ENCODE peak calls at places on chromosome 13, in six cellular contexts. T is IMR-90, F is tibial nerve, Z is uterus, H is Peyer's patch, C is upper lobe of left lung. A is an unnamed sample.

GRCh38 chr13:21328201-21328600 is 130.9 kb downstream of the ZDHHC20 start:
- DNase-seq in T (no peak), F (no peak), Z (no peak), H (no peak), C (no peak), A (no peak)

GRCh38 chr13:97976551-97977375 is 23.3 kb downstream of the IPO5 start:
- DNase-seq in T (no peak), F (no peak), Z (no peak), H (no peak), C (no peak), A (peak)

GRCh38 chr13:53198017-53198416 is 169.4 kb downstream of the OLFM4 start:
- DNase-seq in T (no peak), F (no peak), Z (no peak), H (no peak), C (no peak), A (no peak)

GRCh38 chr13:61039302-61039701 is 376.3 kb downstream of the PCDH20 start:
- DNase-seq in T (no peak), F (no peak), Z (no peak), H (no peak), C (no peak), A (no peak)

GRCh38 chr13:93029536-93029935 is 197.1 kb upstream of the GPC6 start:
- DNase-seq in T (peak), F (no peak), Z (no peak), H (no peak), C (no peak), A (no peak)

GRCh38 chr13:90448466-90449037 is 898.9 kb upstream of the MIR17HG start:
- DNase-seq in T (no peak), F (no peak), Z (no peak), H (no peak), C (no peak), A (no peak)

GRCh38 chr13:66624302-66624701 is 605.8 kb downstream of the PCDH9 start:
- DNase-seq in T (no peak), F (no peak), Z (no peak), H (no peak), C (no peak), A (no peak)

GRCh38 chr13:84130739-84131138 is 248.5 kb upstream of the SLITRK1 start:
- DNase-seq in T (no peak), F (no peak), Z (no peak), H (no peak), C (no peak), A (no peak)

GRCh38 chr13:72561791-72562190 is 165.6 kb downstream of the MZT1 start:
- DNase-seq in T (no peak), F (no peak), Z (no peak), H (no peak), C (no peak), A (no peak)

GRCh38 chr13:60433505-60433904 is 36.5 kb downstream of the TDRD3 start:
- DNase-seq in T (no peak), F (no peak), Z (no peak), H (no peak), C (no peak), A (no peak)

GRCh38 chr13:93270769-93271753 is 44.5 kb downstream of the GPC6 start:
- DNase-seq in T (peak), F (no peak), Z (no peak), H (no peak), C (no peak), A (no peak)

GRCh38 chr13:112067871-112068305 is 939 bp downstream of the SOX1 start:
- DNase-seq in T (no peak), F (no peak), Z (no peak), H (no peak), C (peak), A (no peak)

GRCh38 chr13:68185767-68186166 is 955.6 kb upstream of the PCDH9 start:
- DNase-seq in T (no peak), F (no peak), Z (no peak), H (no peak), C (no peak), A (no peak)

GRCh38 chr13:46756977-46757376 is 40.0 kb downstream of the ESD start:
- DNase-seq in T (peak), F (no peak), Z (no peak), H (no peak), C (no peak), A (no peak)

GRCh38 chr13:111338841-111339240 is 18.4 kb downstream of the TEX29 start:
- DNase-seq in T (no peak), F (no peak), Z (no peak), H (no peak), C (peak), A (no peak)

GRCh38 chr13:20118268-20119140 is 42.3 kb downstream of the GJA3 start:
- DNase-seq in T (no peak), F (no peak), Z (peak), H (peak), C (peak), A (peak)

GRCh38 chr13:41645313-41645712 is 188.0 kb downstream of the RGCC start:
- DNase-seq in T (peak), F (peak), Z (peak), H (peak), C (no peak), A (no peak)

GRCh38 chr13:67736646-67737420 is 506.7 kb upstream of the PCDH9 start:
- DNase-seq in T (peak), F (no peak), Z (no peak), H (no peak), C (no peak), A (no peak)

GRCh38 chr13:73901324-73902068 is 232.7 kb downstream of the KLF12 start:
- DNase-seq in T (no peak), F (no peak), Z (no peak), H (no peak), C (no peak), A (no peak)

GRCh38 chr13:46179576-46180368 is 2.2 kb downstream of the LCP1 start:
- DNase-seq in T (no peak), F (no peak), Z (no peak), H (peak), C (no peak), A (no peak)

GRCh38 chr13:71786815-71787214 is 80.2 kb downstream of the DACH1 start:
- DNase-seq in T (no peak), F (no peak), Z (no peak), H (no peak), C (no peak), A (no peak)

GRCh38 chr13:83333614-83334388 is 548.5 kb downstream of the SLITRK1 start:
- DNase-seq in T (no peak), F (no peak), Z (no peak), H (no peak), C (no peak), A (no peak)

GRCh38 chr13:50189450-50189849 is 174.2 kb downstream of the KCNRG start:
- DNase-seq in T (no peak), F (no peak), Z (no peak), H (no peak), C (no peak), A (no peak)

GRCh38 chr13:105219636-105220035 is 1315.8 kb downstream of the EFNB2 start:
- DNase-seq in T (peak), F (no peak), Z (no peak), H (no peak), C (no peak), A (no peak)

GRCh38 chr13:44760434-44760833 is 184.3 kb upstream of the TSC22D1 start:
- DNase-seq in T (no peak), F (no peak), Z (no peak), H (no peak), C (no peak), A (no peak)

GRCh38 chr13:45564108-45564507 is 51.4 kb downstream of the ERICH6B start:
- DNase-seq in T (peak), F (no peak), Z (no peak), H (no peak), C (no peak), A (no peak)

GRCh38 chr13:45718063-45718462 is 15.9 kb downstream of the CBY2 start:
- DNase-seq in T (peak), F (no peak), Z (no peak), H (no peak), C (no peak), A (no peak)

GRCh38 chr13:50589651-50590054 is 253.8 kb downstream of the DLEU7 start:
- DNase-seq in T (peak), F (no peak), Z (peak), H (no peak), C (no peak), A (no peak)

GRCh38 chr13:57878291-57878690 is 246.7 kb downstream of the PCDH17 start:
- DNase-seq in T (no peak), F (no peak), Z (no peak), H (no peak), C (no peak), A (no peak)

GRCh38 chr13:98450495-98451167 is 126.3 kb downstream of the STK24 start:
- DNase-seq in T (no peak), F (no peak), Z (no peak), H (no peak), C (no peak), A (no peak)

GRCh38 chr13:106373304-106373988 is 162.0 kb downstream of the EFNB2 start:
- DNase-seq in T (no peak), F (no peak), Z (no peak), H (no peak), C (no peak), A (no peak)

GRCh38 chr13:81609335-81609734 is 1268.4 kb upstream of the SPRY2 start:
- DNase-seq in T (no peak), F (no peak), Z (no peak), H (no peak), C (no peak), A (no peak)

GRCh38 chr13:87999791-88000190 is 328.6 kb downstream of the SLITRK5 start:
- DNase-seq in T (no peak), F (no peak), Z (no peak), H (no peak), C (no peak), A (no peak)

GRCh38 chr13:102922184-102922583 is 76.4 kb downstream of the ERCC5 start:
- DNase-seq in T (no peak), F (no peak), Z (no peak), H (no peak), C (no peak), A (no peak)

GRCh38 chr13:52782486-52783448 is 43.1 kb upstream of the CNMD start:
- DNase-seq in T (no peak), F (no peak), Z (no peak), H (no peak), C (no peak), A (no peak)

GRCh38 chr13:81760316-81760715 is 1419.4 kb upstream of the SPRY2 start:
- DNase-seq in T (no peak), F (no peak), Z (no peak), H (no peak), C (no peak), A (no peak)

GRCh38 chr13:68232351-68233130 is 1002.4 kb upstream of the PCDH9 start:
- DNase-seq in T (no peak), F (no peak), Z (no peak), H (no peak), C (no peak), A (no peak)

GRCh38 chr13:95298971-95299627 is 2.2 kb downstream of the ABCC4 start:
- DNase-seq in T (peak), F (no peak), Z (no peak), H (no peak), C (no peak), A (no peak)

GRCh38 chr13:95301947-95302386 is 716 bp upstream of the ABCC4 start:
- DNase-seq in T (no peak), F (no peak), Z (no peak), H (no peak), C (no peak), A (no peak)

GRCh38 chr13:95298169-95298940 is 2.9 kb downstream of the ABCC4 start:
- DNase-seq in T (no peak), F (no peak), Z (no peak), H (no peak), C (no peak), A (no peak)

GRCh38 chr13:95301135-95301946 is at the start of gene ABCC4:
- DNase-seq in T (peak), F (no peak), Z (peak), H (peak), C (peak), A (peak)

GRCh38 chr13:95300625-95301134 is 571 bp downstream of the ABCC4 start:
- DNase-seq in T (peak), F (no peak), Z (peak), H (peak), C (no peak), A (peak)
- TF ChIP-seq CTCF in T (peak), F (no peak), Z (no peak), H (peak), C (no peak), A (no peak)

GRCh38 chr13:80339841-80340642 is 884 bp downstream of the SPRY2 start:
- DNase-seq in T (peak), F (no peak), Z (peak), H (peak), C (peak), A (peak)

GRCh38 chr13:80340643-80341097 is 256 bp downstream of the SPRY2 start:
- DNase-seq in T (peak), F (no peak), Z (no peak), H (peak), C (no peak), A (no peak)

GRCh38 chr13:80337706-80338105 is 3.2 kb downstream of the SPRY2 start:
- DNase-seq in T (no peak), F (no peak), Z (no peak), H (no peak), C (no peak), A (no peak)

GRCh38 chr13:80339578-80339840 is 1.4 kb downstream of the SPRY2 start:
- DNase-seq in T (no peak), F (no peak), Z (no peak), H (no peak), C (no peak), A (no peak)

DNA sequence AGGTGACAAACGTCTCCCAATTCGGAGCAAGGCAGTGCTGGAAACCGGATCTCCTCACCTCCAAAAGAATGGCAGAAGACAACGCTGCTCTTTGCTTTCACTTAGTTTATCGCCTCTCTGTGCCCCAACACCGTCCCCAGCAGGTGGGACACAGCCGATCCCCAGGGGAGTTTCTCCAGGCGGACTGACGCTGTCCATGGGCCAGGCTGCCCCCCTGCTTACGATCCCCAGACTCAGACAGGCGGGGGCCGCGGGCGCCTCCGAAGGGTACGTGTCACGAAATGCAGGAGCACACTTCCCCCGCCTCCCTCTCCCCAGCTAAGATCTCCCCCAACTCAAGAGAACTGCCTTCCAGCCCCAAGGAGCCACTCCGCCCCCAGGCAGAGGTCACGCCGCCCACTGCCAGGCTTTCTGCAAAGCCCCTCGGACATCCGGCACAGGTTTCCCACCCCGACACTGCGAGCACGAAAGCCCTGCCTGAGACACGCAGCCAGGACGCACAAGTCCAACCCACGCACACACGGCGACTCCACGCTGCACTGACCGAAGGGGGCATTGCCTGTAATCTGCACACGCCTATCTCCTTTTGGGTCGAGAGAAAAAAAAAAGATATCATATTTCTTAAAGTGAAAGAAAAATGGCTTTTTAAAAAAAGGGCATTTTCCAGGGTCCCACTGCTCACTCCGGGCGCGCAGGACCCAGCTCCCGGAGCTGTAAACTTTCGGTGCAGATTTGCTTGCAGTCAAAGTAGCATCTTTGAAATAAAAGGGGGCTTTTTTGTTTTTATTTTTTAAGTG is 1.9 kb downstream of the SPRY2 start:
- DNase-seq in T (peak), F (peak), Z (peak), H (peak), C (peak), A (peak)
- TF ChIP-seq POLR2A in T (peak), F (peak), Z (peak), H (no peak), C (peak), A (no peak)

DNA sequence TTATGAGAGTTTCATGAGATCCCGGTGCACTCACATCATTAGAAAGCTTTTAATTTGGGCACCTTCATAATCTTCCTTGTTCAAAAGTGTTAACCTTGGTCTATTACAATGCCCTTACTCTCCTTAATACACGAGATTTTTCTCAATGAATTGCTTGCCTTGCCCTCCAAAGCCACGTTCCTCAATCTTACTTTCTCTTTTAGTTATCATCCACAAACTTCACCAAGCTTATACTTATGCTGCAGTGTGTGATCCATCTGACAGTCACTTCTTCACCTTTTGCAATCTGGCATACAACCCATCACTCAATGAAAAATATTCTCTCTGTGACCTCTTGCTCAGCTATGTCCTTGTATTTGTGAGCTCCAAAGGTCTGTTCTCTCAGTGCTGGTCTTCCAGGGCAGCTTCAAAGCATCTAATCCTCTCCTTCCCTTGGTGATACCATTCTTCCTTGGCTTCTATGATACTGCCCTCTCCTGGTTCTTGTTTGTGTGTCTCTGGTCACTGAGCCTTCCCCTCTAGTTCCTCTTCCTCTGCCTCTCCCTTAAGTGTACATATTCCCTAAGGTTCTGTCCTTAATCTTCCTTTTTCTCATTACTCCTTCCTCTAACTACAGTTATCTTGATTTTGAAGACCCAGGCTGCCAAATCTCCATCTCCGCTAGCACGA is 202.2 kb upstream of the STARD13 start:
- DNase-seq in T (peak), F (no peak), Z (peak), H (no peak), C (no peak), A (no peak)
- TF ChIP-seq CTCF in T (peak), F (peak), Z (peak), H (peak), C (peak), A (no peak)

GRCh38 chr13:100090861-100091260 is 2.0 kb downstream of the PCCA start:
- DNase-seq in T (no peak), F (no peak), Z (no peak), H (no peak), C (no peak), A (no peak)

GRCh38 chr13:100088282-100088647 is 628 bp upstream of the PCCA start:
- DNase-seq in T (no peak), F (no peak), Z (no peak), H (no peak), C (no peak), A (peak)

GRCh38 chr13:100089633-100090032 is 740 bp downstream of the PCCA start:
- DNase-seq in T (peak), F (no peak), Z (no peak), H (no peak), C (no peak), A (no peak)

DNA sequence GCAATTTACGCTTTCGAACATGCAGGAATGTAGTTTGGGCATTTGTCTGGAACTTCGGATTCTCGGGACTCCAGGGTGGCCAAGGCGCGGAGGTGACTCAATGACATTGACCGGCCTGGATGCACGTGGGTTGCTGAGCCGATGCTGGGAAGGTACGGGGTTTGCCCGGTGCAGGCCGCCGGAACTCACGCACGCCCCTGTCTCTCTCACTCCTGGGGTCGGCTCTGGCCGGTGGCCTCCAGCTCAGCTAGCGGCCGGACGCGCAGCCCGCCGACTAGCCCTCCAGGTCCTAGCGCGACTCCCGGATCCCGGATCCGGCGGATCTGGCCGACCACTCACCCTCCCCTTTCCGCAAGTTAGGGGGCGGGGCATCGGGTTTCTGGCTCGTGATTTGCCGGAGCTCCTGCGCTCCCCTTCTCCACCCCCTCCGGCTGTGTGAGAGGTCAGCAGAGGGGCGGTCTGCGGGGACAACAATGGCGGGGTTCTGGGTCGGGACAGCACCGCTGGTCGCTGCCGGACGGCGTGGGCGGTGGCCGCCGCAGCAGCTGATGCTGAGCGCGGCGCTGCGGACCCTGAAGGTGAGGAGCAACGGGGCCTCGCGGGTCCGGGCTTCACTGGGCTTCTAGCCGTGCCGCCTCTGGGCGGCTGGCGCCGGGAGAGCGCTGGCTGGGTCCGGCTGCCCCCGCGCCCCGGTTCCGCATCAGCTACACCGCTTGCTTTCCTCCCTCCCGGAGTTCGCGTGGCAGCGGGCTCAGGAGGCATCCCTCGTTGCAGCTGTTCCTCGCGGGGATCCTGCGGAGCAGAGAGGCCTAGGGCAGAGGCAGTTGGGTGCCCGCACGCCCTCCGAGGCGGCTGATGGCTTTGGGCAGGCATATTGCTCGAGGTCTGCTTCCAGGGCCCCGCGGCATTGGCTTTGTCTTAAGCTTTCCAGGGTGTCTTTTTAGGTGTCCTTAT is at the start of gene PCCA:
- DNase-seq in T (peak), F (peak), Z (peak), H (peak), C (peak), A (peak)
- TF ChIP-seq POLR2A in T (no peak), F (peak), Z (peak), H (no peak), C (peak), A (peak)